ENCODE peak calls at places on chromosomes 6 and 20, in five cellular contexts. Q is SK-N-SH, R is IMR-90, W is K562, A is A549. P is an unnamed sample.

GRCh38 chr6:21915707-21916399 is 322.3 kb downstream of the SOX4 start:
- DNase-seq in Q (no peak), A (no peak), W (no peak), R (peak), P (no peak)

GRCh38 chr6:3456395-3456767 is 469 bp downstream of the SLC22A23 start:
- DNase-seq in Q (peak), W (peak), A (no peak), R (no peak), P (no peak)

GRCh38 chr20:45098096-45098773 is 2.7 kb downstream of the KCNS1 start:
- DNase-seq in R (no peak), Q (peak), W (no peak), A (no peak), P (no peak)

GRCh38 chr6:113352029-113352801 is 504.9 kb upstream of the MARCKS start:
- DNase-seq in A (peak), R (peak), W (no peak), Q (no peak), P (no peak)

GRCh38 chr6:129786548-129786947 is 74.6 kb downstream of the TMEM244 start:
- DNase-seq in W (no peak), Q (no peak), R (peak), A (no peak), P (no peak)

GRCh38 chr6:64522859-64523258 is 887.3 kb downstream of the PHF3 start:
- DNase-seq in W (no peak), R (no peak), A (no peak), Q (no peak), P (no peak)

GRCh38 chr6:166156942-166157341 is 10.7 kb downstream of the TBXT start:
- DNase-seq in R (peak), W (no peak), A (peak), Q (no peak), P (no peak)

GRCh38 chr6:22770042-22770441 is 200.7 kb downstream of the HDGFL1 start:
- DNase-seq in A (no peak), W (no peak), Q (no peak), R (no peak), P (no peak)

GRCh38 chr20:63522091-63522868 is 1.7 kb downstream of the PPDPF start:
- DNase-seq in R (no peak), A (no peak), Q (peak), W (no peak), P (no peak)

GRCh38 chr6:105781905-105782304 is 304.2 kb upstream of the PRDM1 start:
- DNase-seq in R (no peak), W (no peak), A (no peak), Q (no peak), P (no peak)

GRCh38 chr6:89925826-89926225 is 31.6 kb downstream of the GJA10 start:
- DNase-seq in R (peak), A (no peak), W (no peak), Q (no peak), P (no peak)

GRCh38 chr20:3194617-3195280 is 9.7 kb downstream of the DDRGK1 start:
- DNase-seq in W (no peak), A (no peak), R (no peak), Q (no peak), P (no peak)

GRCh38 chr20:23475395-23475794 is 15.5 kb upstream of the CST8 start:
- DNase-seq in A (no peak), R (no peak), Q (no peak), W (no peak), P (no peak)

GRCh38 chr20:11247943-11248475 is 574.2 kb upstream of the JAG1 start:
- DNase-seq in A (no peak), R (no peak), W (no peak), Q (no peak), P (no peak)

GRCh38 chr20:12775041-12775440 is 233.7 kb upstream of the SPTLC3 start:
- DNase-seq in R (no peak), A (no peak), W (no peak), Q (no peak), P (no peak)

GRCh38 chr6:167268683-167269280 is 22.3 kb upstream of the UNC93A start:
- DNase-seq in Q (no peak), R (no peak), W (no peak), A (no peak), P (no peak)

GRCh38 chr6:208973-209372 is 83.3 kb upstream of the DUSP22 start:
- DNase-seq in Q (no peak), A (no peak), R (no peak), W (no peak), P (no peak)

GRCh38 chr6:146962332-146962731 is 241.9 kb upstream of the STXBP5 start:
- DNase-seq in R (no peak), A (no peak), W (no peak), Q (no peak), P (no peak)

GRCh38 chr6:78487401-78487800 is 379.9 kb upstream of the IRAK1BP1 start:
- DNase-seq in A (no peak), Q (no peak), R (peak), W (no peak), P (no peak)

GRCh38 chr6:15338462-15338861 is 92.6 kb downstream of the JARID2 start:
- DNase-seq in Q (no peak), A (no peak), W (no peak), R (no peak), P (no peak)

GRCh38 chr20:37938181-37938775 is 35.4 kb downstream of the VSTM2L start:
- DNase-seq in R (no peak), Q (no peak), A (no peak), W (no peak), P (no peak)

GRCh38 chr6:157143171-157143884 is 180.0 kb downstream of the TMEM242 start:
- DNase-seq in R (peak), A (no peak), Q (peak), W (no peak), P (no peak)

DNA sequence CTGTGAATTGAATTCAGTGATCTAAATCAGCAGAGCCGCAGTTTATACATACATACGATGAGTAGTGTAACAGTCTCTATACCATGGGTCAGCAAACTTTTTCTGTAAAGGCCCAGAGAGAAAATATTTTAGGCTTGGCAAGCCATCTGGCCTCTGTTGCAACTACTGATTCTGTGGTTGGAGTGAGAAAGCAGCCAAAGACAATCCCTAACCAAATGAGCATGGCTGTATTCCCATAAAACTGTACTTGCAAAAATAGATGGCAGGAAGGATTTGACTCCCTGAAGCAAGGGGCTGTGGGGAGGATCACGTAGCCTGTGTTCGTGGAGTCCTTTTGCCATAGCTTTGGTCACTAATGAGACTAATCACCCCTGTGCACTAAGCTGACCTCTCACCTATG is 17.9 kb upstream of the MOCS1 start:
- DNase-seq in A (no peak), Q (no peak), W (no peak), R (peak), P (no peak)
- H3K27ac ChIP-seq in A (no peak), Q (no peak), W (no peak), R (no peak), P (no peak)

GRCh38 chr6:5308066-5308465 is 46.8 kb downstream of the FARS2 start:
- DNase-seq in W (no peak), R (peak), A (no peak), Q (no peak), P (no peak)
- TF ChIP-seq RCOR1 in W (no peak), R (no peak), A (no peak), Q (no peak), P (no peak)

DNA sequence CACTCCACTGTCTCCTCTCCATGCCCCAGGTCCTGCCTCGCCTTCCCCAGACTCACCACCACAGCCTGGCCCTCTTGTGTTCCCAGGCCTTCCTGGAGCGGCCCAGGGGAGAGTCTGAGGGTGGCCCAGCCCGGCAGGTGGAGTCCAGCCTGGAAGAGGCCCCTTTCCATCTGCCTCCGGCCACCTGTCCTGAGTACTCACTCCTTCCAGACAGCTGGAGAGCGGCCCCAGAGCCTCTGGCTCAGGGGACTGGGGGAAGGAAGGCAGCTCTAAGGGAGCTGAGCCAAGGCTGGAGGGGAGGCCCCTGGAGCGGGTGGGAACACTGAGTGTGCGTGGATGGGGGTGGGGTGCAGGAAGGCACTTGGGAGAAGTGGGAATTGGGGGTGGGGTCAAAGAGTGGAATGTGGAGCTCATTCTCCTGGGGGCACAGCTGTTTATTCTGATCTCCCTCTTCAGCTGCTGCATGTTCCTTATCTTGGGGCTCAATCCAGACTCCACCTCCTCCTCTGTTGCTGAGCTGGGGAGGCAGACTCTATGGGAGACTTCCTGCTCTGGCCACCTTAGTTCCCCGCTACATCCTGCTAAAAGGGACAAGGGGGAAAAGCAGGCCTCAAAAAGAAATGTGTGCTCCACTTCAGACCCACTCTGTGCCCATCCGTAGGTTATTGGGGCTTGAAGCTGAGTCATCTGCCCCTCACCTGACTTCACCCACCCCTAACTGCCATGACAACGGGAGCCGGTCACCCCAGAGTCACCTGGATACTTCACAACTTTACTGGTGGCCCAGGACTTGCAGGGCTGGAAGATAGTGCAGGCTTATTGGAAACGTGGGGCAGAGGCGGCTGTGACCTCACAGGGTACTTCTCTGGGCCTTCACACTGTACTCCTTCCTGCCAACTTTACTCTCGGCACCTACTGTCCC is 19.5 kb upstream of the TAF8 start:
- DNase-seq in W (peak), Q (peak), R (no peak), A (no peak), P (no peak)
- H3K27ac ChIP-seq in W (peak), Q (no peak), R (no peak), A (peak), P (no peak)

GRCh38 chr6:36169023-36170007 is 27.2 kb upstream of the BRPF3 start:
- DNase-seq in A (no peak), W (no peak), Q (no peak), R (no peak), P (peak)
- TF ChIP-seq RCOR1 in A (no peak), W (no peak), Q (no peak), R (no peak), P (no peak)

P was measured in GM12878.